ENCODE peak calls at places on chromosomes 16 and 17, in eight cellular contexts. One of them, this sample, is unnamed.
A peak's percentile ranks its signal among the peaks of the same experiment; 100 is the strongest.

GRCh38 chr16:68470461-68471150 is 22.3 kb upstream of the SMPD3 start:
- DNase-seq in MM.1S: peak; percentile 85
- DNase-seq in fibroblast of lung: no peak
- DNase-seq in IMR-90: no peak
- DNase-seq in neural progenitor cell: no peak
- DNase-seq in HCT116: no peak
- DNase-seq in GM23248: no peak
- DNase-seq in PC-3: no peak
- DNase-seq in this sample: no peak

GRCh38 chr17:10337976-10338375 is 34.8 kb downstream of the MYH13 start:
- DNase-seq in MM.1S: no peak
- DNase-seq in fibroblast of lung: no peak
- DNase-seq in IMR-90: peak; percentile 83
- DNase-seq in neural progenitor cell: no peak
- DNase-seq in HCT116: no peak
- DNase-seq in GM23248: peak; percentile 72
- DNase-seq in PC-3: no peak
- DNase-seq in this sample: no peak

GRCh38 chr16:23388786-23389185 is 64.2 kb downstream of the COG7 start:
- DNase-seq in MM.1S: no peak
- DNase-seq in fibroblast of lung: no peak
- DNase-seq in IMR-90: no peak
- DNase-seq in neural progenitor cell: no peak
- DNase-seq in HCT116: no peak
- DNase-seq in GM23248: no peak
- DNase-seq in PC-3: no peak
- DNase-seq in this sample: no peak

GRCh38 chr17:72392056-72393010 is 271.5 kb downstream of the SOX9 start:
- DNase-seq in MM.1S: peak; percentile 24
- DNase-seq in fibroblast of lung: peak; percentile 82
- DNase-seq in IMR-90: peak; percentile 95
- DNase-seq in neural progenitor cell: no peak
- DNase-seq in HCT116: no peak
- DNase-seq in GM23248: peak; percentile 89
- DNase-seq in PC-3: peak; percentile 86
- DNase-seq in this sample: peak; percentile 63

GRCh38 chr16:75780669-75781068 is 54.4 kb upstream of the CPHXL start:
- DNase-seq in MM.1S: no peak
- DNase-seq in fibroblast of lung: no peak
- DNase-seq in IMR-90: no peak
- DNase-seq in neural progenitor cell: no peak
- DNase-seq in HCT116: no peak
- DNase-seq in GM23248: no peak
- DNase-seq in PC-3: no peak
- DNase-seq in this sample: no peak

GRCh38 chr16:83118365-83118764 is 491.6 kb downstream of the CDH13 start:
- DNase-seq in MM.1S: no peak
- DNase-seq in fibroblast of lung: peak; percentile 77
- DNase-seq in IMR-90: peak; percentile 47
- DNase-seq in neural progenitor cell: no peak
- DNase-seq in HCT116: no peak
- DNase-seq in GM23248: peak; percentile 86
- DNase-seq in PC-3: no peak
- DNase-seq in this sample: no peak

GRCh38 chr16:83887088-83887487 is 11.8 kb upstream of the MLYCD start:
- DNase-seq in MM.1S: no peak
- DNase-seq in fibroblast of lung: no peak
- DNase-seq in IMR-90: no peak
- DNase-seq in neural progenitor cell: peak; percentile 27
- DNase-seq in HCT116: peak; percentile 31
- DNase-seq in GM23248: peak; percentile 61
- DNase-seq in PC-3: peak; percentile 49
- DNase-seq in this sample: no peak

GRCh38 chr17:73546770-73547345 is 97.4 kb downstream of the SDK2 start:
- DNase-seq in MM.1S: peak; percentile 18
- DNase-seq in fibroblast of lung: no peak
- DNase-seq in IMR-90: no peak
- DNase-seq in neural progenitor cell: peak; percentile 70
- DNase-seq in HCT116: peak; percentile 12
- DNase-seq in GM23248: peak; percentile 53
- DNase-seq in PC-3: peak; percentile 31
- DNase-seq in this sample: no peak

GRCh38 chr17:53353919-53354351 is 468.8 kb upstream of the KIF2B start:
- DNase-seq in MM.1S: no peak
- DNase-seq in fibroblast of lung: peak; percentile 2
- DNase-seq in IMR-90: no peak
- DNase-seq in neural progenitor cell: no peak
- DNase-seq in HCT116: no peak
- DNase-seq in GM23248: no peak
- DNase-seq in PC-3: peak; percentile 47
- DNase-seq in this sample: no peak

GRCh38 chr16:4537376-4538066 is 1.1 kb downstream of the CDIP1 start:
- DNase-seq in MM.1S: no peak
- DNase-seq in fibroblast of lung: no peak
- DNase-seq in IMR-90: no peak
- DNase-seq in neural progenitor cell: peak; percentile 39
- DNase-seq in HCT116: no peak
- DNase-seq in GM23248: peak; percentile 57
- DNase-seq in PC-3: no peak
- DNase-seq in this sample: no peak

GRCh38 chr17:73140531-73140930 is 24.3 kb upstream of the SSTR2 start:
- DNase-seq in MM.1S: no peak
- DNase-seq in fibroblast of lung: no peak
- DNase-seq in IMR-90: no peak
- DNase-seq in neural progenitor cell: no peak
- DNase-seq in HCT116: no peak
- DNase-seq in GM23248: no peak
- DNase-seq in PC-3: no peak
- DNase-seq in this sample: no peak

GRCh38 chr16:81593481-81593880 is 148.9 kb downstream of the CMIP start:
- DNase-seq in MM.1S: no peak
- DNase-seq in fibroblast of lung: no peak
- DNase-seq in IMR-90: no peak
- DNase-seq in neural progenitor cell: no peak
- DNase-seq in HCT116: no peak
- DNase-seq in GM23248: no peak
- DNase-seq in PC-3: no peak
- DNase-seq in this sample: no peak

GRCh38 chr17:42167807-42168206 is 13.0 kb upstream of the RAB5C start:
- DNase-seq in MM.1S: no peak
- DNase-seq in fibroblast of lung: no peak
- DNase-seq in IMR-90: no peak
- DNase-seq in neural progenitor cell: no peak
- DNase-seq in HCT116: no peak
- DNase-seq in GM23248: no peak
- DNase-seq in PC-3: no peak
- DNase-seq in this sample: no peak

GRCh38 chr16:53775821-53776431 is 72.0 kb downstream of the FTO start:
- DNase-seq in MM.1S: no peak
- DNase-seq in fibroblast of lung: peak; percentile 97
- DNase-seq in IMR-90: peak; percentile 91
- DNase-seq in neural progenitor cell: peak; percentile 19
- DNase-seq in HCT116: no peak
- DNase-seq in GM23248: peak; percentile 94
- DNase-seq in PC-3: peak; percentile 89
- DNase-seq in this sample: peak; percentile 96
- H3K9ac ChIP-seq in MM.1S: no peak overlapping the region
- H3K9ac ChIP-seq in fibroblast of lung: no peak overlapping the region
- H3K9ac ChIP-seq in IMR-90: peak overlapping the region; percentile 34
- H3K9ac ChIP-seq in neural progenitor cell: no peak overlapping the region
- H3K9ac ChIP-seq in HCT116: no peak overlapping the region
- H3K9ac ChIP-seq in GM23248: peak overlapping the region; percentile 52
- H3K9ac ChIP-seq in PC-3: peak overlapping the region; percentile 34
- H3K9ac ChIP-seq in this sample: peak overlapping the region; percentile 85

DNA sequence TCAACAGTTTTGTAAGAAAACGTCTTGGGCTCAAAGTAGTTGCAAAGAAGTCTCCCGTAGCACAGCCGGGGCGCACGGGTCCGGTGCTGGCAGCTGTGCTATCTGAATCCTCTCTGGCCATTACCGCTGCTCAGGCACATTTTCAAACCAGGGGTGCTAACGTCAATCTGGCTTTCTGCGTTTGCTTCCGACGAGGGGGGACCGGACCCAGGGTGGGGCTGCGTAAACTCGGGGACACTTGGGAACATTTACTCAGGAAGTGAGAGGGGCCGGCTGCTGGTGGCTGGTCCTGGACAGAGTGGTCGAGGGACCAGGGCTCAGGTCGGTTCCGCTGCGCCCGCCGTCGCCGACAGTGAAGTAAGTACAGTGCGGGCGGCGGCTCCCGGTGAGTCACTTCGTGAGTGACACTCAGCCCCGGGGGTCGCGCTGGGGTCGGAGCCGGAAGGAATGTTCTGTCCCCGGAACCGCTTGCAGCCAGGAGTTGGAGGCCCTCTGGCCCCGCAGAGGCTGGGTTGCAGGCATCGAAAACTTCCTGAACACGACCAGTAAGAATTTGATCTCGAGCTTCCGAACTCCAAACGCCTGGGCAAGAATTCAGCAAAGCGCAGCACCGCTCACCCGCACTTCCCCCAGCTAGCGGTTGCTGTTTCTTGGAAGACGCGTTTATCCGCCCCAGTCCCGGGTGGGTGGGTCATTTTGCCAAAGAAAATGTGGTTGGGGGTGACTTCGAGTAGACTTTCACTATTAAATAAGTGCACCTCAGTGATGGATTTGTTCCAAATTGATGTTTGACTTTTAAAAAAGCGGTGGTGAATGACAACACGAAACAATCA is 1.4 kb upstream of the HS3ST3B1 start:
- DNase-seq in MM.1S: no peak
- DNase-seq in fibroblast of lung: peak; percentile 63
- DNase-seq in IMR-90: no peak
- DNase-seq in neural progenitor cell: peak; percentile 78
- DNase-seq in HCT116: no peak
- DNase-seq in GM23248: peak; percentile 85
- DNase-seq in PC-3: no peak
- DNase-seq in this sample: peak; percentile 68
- H3K27me3 ChIP-seq in MM.1S: peaks cover 2% of the 10 kb centered on the region
- H3K27me3 ChIP-seq in fibroblast of lung: no peaks in the 10 kb centered on the region
- H3K27me3 ChIP-seq in IMR-90: peaks cover 3% of the 10 kb centered on the region
- H3K27me3 ChIP-seq in neural progenitor cell: peaks cover 88% of the 10 kb centered on the region
- H3K27me3 ChIP-seq in HCT116: peaks cover 10% of the 10 kb centered on the region
- H3K27me3 ChIP-seq in GM23248: no peaks in the 10 kb centered on the region
- H3K27me3 ChIP-seq in PC-3: peaks cover 91% of the 10 kb centered on the region
- H3K27me3 ChIP-seq in this sample: peaks cover 7% of the 10 kb centered on the region

DNA sequence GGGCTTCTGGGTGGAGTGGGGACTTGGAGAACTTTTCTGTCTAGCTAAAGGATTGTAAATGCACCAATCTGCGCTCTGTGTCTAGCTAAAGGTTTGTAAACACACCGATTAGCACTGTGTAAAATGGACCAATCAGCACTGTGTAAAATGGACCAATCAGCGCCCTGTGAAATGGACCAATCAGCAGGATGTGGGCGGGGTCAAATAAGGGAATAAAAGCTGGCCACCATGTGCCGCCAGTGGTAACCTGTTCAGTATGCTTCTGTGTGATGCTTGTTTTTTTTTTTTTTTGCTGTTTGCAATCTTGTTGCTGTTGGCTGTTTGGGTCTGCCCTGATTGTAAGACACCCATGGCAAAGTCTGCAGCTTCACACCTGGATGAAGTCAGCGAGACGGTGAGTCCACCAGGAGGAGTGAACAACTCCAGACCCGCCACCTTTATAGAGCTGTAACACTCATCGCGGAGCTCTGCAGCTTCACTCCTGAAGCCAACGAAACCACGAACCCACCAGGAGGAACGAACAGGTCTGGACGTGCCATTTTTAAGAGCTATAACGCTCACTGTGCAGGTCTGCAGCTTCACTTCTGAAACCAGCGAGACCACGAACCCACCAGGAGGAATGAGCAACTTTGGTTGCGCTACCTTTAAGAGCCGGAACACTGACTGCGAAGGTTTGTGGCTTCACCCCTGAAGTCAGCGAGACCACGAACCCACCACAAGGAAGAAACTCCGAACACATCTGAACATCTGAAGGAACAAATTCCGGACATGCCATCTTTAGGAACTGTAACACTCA is 85.0 kb upstream of the MED9 start:
- DNase-seq in MM.1S: peak; percentile 24
- DNase-seq in fibroblast of lung: peak; percentile 57
- DNase-seq in IMR-90: no peak
- DNase-seq in neural progenitor cell: no peak
- DNase-seq in HCT116: no peak
- DNase-seq in GM23248: peak; percentile 13
- DNase-seq in PC-3: peak; percentile 32
- DNase-seq in this sample: no peak
- H3K4me3 ChIP-seq in MM.1S: no peak overlapping the region
- H3K4me3 ChIP-seq in fibroblast of lung: no peak overlapping the region
- H3K4me3 ChIP-seq in IMR-90: no peak overlapping the region
- H3K4me3 ChIP-seq in neural progenitor cell: no peak overlapping the region
- H3K4me3 ChIP-seq in HCT116: no peak overlapping the region
- H3K4me3 ChIP-seq in GM23248: no peak overlapping the region
- H3K4me3 ChIP-seq in PC-3: no peak overlapping the region
- H3K4me3 ChIP-seq in this sample: no peak overlapping the region

GRCh38 chr17:36791150-36791653 is 146.1 kb upstream of the LHX1 start:
- DNase-seq in MM.1S: no peak
- DNase-seq in fibroblast of lung: no peak
- DNase-seq in IMR-90: no peak
- DNase-seq in neural progenitor cell: no peak
- DNase-seq in HCT116: no peak
- DNase-seq in GM23248: no peak
- DNase-seq in PC-3: no peak
- DNase-seq in this sample: no peak
- H3K9ac ChIP-seq in MM.1S: no peak overlapping the region
- H3K9ac ChIP-seq in fibroblast of lung: no peak overlapping the region
- H3K9ac ChIP-seq in IMR-90: no peak overlapping the region
- H3K9ac ChIP-seq in neural progenitor cell: no peak overlapping the region
- H3K9ac ChIP-seq in HCT116: no peak overlapping the region
- H3K9ac ChIP-seq in GM23248: no peak overlapping the region
- H3K9ac ChIP-seq in PC-3: no peak overlapping the region
- H3K9ac ChIP-seq in this sample: no peak overlapping the region

This sample was measured in adipocyte.